ENCODE peak calls at places on chromosome 17, in four cellular contexts. A, R, B and M are unnamed samples.
A peak's percentile ranks its signal among the peaks of the same experiment; 100 is the strongest.

GRCh38 chr17:8123695-8124349 is at the start of gene HES7:
- DNase-seq in B (no peak), R (peak; percentile 95), A (no peak), M (no peak)

GRCh38 chr17:75498726-75499213 is 16.6 kb downstream of the CASKIN2 start:
- DNase-seq in R (no peak), A (no peak), B (no peak), M (no peak)

GRCh38 chr17:4554441-4554996 is 665 bp downstream of the MYBBP1A start:
- DNase-seq in A (no peak), B (no peak), R (no peak), M (no peak)

GRCh38 chr17:5877948-5878347 is 192.2 kb upstream of the WSCD1 start:
- DNase-seq in B (no peak), R (no peak), A (peak; percentile 74), M (no peak)

GRCh38 chr17:47996201-47996600 is 25.3 kb downstream of the CDK5RAP3 start:
- DNase-seq in B (no peak), A (no peak), R (no peak), M (no peak)

GRCh38 chr17:6753006-6753445 is 2.8 kb upstream of the XAF1 start:
- DNase-seq in A (peak; percentile 62), R (no peak), B (peak; percentile 17), M (no peak)

GRCh38 chr17:10807704-10808128 is 3.8 kb upstream of the TMEM238L start:
- DNase-seq in B (no peak), R (no peak), A (no peak), M (no peak)

GRCh38 chr17:19759934-19760530 is 11.9 kb upstream of the ALDH3A1 start:
- DNase-seq in A (no peak), R (no peak), B (no peak), M (no peak)

GRCh38 chr17:3961564-3962047 is 2.6 kb downstream of the ATP2A3 start:
- DNase-seq in B (no peak), A (no peak), R (no peak), M (no peak)

GRCh38 chr17:70767102-70767701 is 597.9 kb downstream of the KCNJ2 start:
- DNase-seq in R (no peak), A (no peak), B (no peak), M (no peak)